ENCODE peak calls at places on chromosome X, in seven cellular contexts. G, E, D, S, V, U and Y are unnamed samples.

GRCh38 chrX:44935640-44936039 is 62.7 kb downstream of the KDM6A start:
- DNase-seq in G (no peak), E (no peak), D (no peak), S (no peak), V (no peak), U (no peak), Y (peak)

GRCh38 chrX:67317725-67318124 is 226.1 kb upstream of the AR start:
- DNase-seq in G (no peak), E (no peak), D (no peak), S (no peak), V (no peak), U (no peak), Y (no peak)

GRCh38 chrX:134670241-134670811 is 12.1 kb upstream of the PLAC1 start:
- DNase-seq in G (no peak), E (peak), D (no peak), S (no peak), V (no peak), U (peak), Y (peak)

GRCh38 chrX:26586570-26586969 is 370.6 kb downstream of the MAGEB5 start:
- DNase-seq in G (no peak), E (peak), D (no peak), S (no peak), V (no peak), U (no peak), Y (no peak)

GRCh38 chrX:80334583-80334982 is 85.7 kb upstream of the TENT5D start:
- DNase-seq in G (no peak), E (no peak), D (no peak), S (no peak), V (no peak), U (no peak), Y (no peak)

GRCh38 chrX:129769467-129770154 is 10.1 kb upstream of the SASH3 start:
- DNase-seq in G (no peak), E (no peak), D (no peak), S (no peak), V (no peak), U (no peak), Y (no peak)

GRCh38 chrX:42996861-42997260 is 218.9 kb upstream of the PPP1R2C start:
- DNase-seq in G (no peak), E (no peak), D (no peak), S (no peak), V (no peak), U (no peak), Y (no peak)

GRCh38 chrX:102976793-102977495 is 39.9 kb downstream of the RAB40AL start:
- DNase-seq in G (no peak), E (no peak), D (no peak), S (no peak), V (no peak), U (peak), Y (peak)

GRCh38 chrX:40245411-40246140 is 147.8 kb upstream of the BCOR start:
- DNase-seq in G (no peak), E (peak), D (peak), S (no peak), V (no peak), U (peak), Y (no peak)

GRCh38 chrX:9252182-9252581 is 212.7 kb upstream of the TBL1X start:
- DNase-seq in G (no peak), E (no peak), D (no peak), S (no peak), V (no peak), U (no peak), Y (no peak)

DNA sequence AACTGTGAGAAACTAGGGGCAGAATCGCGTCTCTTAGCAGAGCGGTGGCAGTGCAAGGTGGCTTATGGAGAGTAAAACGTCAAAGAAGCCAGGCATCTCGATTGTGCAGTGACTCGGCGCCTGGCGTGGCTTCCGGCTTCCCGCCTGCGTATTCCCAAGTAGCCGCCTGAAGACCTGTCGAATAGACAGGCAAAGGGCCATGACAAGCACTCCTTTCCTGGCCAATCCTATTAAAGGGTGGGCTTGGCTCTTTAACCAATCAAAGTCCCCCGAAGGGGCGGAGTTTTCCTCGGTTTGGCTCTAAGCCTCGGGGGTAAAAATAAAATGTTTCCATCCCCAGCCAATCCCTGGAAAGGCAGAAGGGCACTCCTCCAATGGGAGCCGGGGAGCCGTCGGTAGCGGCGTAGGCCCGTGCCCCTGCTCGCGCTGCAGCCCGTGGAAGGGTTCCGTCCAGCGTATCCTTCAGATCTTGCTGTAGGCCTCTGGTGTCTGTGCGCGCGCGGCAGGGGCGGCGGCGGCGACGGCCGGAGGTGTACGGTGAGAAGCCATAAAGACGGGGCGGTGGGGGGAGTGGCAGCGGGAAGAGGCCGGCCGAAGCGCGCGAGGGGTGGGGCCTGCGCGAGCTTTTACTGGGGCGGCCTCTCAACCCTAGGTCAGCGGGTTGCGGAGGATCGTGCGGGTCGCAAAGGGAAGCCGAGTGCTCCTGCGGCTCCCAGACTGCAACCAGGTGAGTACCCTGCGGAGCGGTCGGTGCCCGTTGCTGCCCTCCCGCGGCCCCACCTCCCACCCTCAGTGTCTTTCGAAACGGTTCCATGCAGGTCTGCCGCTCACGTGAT is at the start of gene KANTR:
- DNase-seq in G (peak), E (peak), D (peak), S (peak), V (peak), U (peak), Y (peak)
- TF ChIP-seq CTCF in G (no peak), E (no peak), D (no peak), S (no peak), V (no peak), U (no peak), Y (no peak)

DNA sequence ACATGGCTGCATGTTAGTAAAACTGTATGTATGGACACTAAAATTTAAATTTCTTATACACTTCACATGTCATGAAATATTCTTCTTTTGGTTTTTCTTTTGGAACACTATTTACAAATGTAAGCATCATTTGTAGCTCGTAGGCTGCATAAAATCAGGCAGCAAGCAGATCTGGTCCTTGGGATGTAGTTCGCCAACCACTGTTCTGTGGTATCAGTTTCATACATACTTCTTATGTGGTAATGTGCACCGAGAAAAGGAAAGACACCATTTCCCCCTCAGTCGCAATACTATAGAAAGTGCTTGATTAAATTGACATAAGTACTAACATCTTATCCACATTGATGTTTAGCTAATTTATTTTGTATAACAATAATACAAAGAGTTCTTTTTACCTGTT is 274.4 kb upstream of the VCX start:
- DNase-seq in G (no peak), E (no peak), D (no peak), S (no peak), V (no peak), U (no peak), Y (no peak)
- H3K27ac ChIP-seq in G (no peak), E (no peak), D (no peak), S (no peak), V (no peak), U (no peak), Y (no peak)

GRCh38 chrX:19019996-19020395 is 36.1 kb upstream of the PHKA2 start:
- DNase-seq in G (no peak), E (no peak), D (no peak), S (no peak), V (no peak), U (peak), Y (no peak)

GRCh38 chrX:19017271-19017670 is 33.4 kb upstream of the PHKA2 start:
- DNase-seq in G (no peak), E (no peak), D (peak), S (no peak), V (no peak), U (no peak), Y (peak)
- TF ChIP-seq CTCF in G (peak), E (peak), D (peak), S (no peak), V (peak), U (peak), Y (peak)

DNA sequence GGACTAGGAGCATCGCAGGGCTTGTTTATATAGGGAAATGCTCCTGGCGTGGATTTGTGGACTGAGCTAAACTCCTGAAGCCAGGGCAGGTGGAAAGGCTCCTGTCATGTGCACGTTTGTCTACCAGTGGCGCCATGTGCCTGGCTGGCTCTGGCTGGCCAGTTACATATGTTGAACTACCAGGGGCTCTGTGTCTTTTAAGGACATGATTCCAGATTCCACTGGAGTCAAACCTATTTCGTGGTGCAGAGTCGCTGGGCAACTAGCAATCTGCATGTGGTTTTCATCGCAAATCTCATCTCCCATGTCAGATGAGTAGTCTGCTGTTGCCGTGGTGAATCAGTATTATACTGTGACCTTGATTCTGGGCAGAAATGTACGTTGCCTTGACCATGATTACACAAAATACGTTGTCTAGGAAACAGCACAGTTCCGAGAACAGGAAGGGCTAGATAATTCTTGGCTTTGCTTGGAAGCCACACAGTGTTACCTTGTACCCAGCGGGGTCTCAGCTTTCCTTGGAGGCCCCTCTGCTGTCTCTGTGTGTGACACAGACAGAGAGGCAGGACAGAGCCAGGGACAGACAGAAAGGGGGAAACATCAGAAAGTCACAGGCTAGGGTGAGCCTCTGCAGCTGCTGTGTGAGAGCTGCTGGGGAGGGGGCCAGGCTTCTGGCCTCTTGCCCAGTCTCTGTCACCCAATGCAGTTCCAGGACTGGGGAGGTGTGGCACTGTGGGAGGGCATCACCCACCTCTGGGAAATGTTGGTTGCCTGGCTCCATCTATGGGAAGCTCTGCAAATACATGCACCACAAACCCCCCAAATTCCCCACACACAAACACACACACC is 19.2 kb downstream of the PNMA6E start:
- DNase-seq in G (no peak), E (no peak), D (peak), S (no peak), V (no peak), U (peak), Y (peak)
- H3K27ac ChIP-seq in G (no peak), E (peak), D (peak), S (no peak), V (no peak), U (peak), Y (peak)

DNA sequence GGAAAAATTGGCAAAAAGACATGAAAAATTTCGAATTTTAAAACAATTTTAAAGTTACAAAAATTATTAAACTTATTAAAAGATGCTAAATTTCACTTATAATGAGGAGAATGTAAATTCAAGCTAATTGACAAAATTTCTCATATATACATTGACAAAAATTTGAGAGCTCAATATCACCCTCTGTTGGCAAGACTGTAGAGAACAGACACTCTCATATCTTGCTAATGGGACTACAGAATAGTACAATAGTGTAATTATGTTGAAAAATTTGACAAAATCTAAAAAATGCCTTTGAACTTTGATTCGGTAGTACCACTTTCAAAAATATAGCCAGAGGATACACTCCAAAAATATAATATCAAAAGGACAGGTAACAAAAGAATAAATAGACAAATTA is 29.8 kb downstream of the DCAF8L2 start:
- DNase-seq in G (no peak), E (no peak), D (no peak), S (no peak), V (no peak), U (no peak), Y (no peak)
- TF ChIP-seq CTCF in G (no peak), E (no peak), D (peak), S (no peak), V (peak), U (peak), Y (peak)

GRCh38 chrX:110404376-110404775 is 45.7 kb downstream of the RTL9 start:
- DNase-seq in G (no peak), E (no peak), D (no peak), S (no peak), V (no peak), U (no peak), Y (no peak)
- H3K27ac ChIP-seq in G (no peak), E (no peak), D (no peak), S (no peak), V (no peak), U (peak), Y (no peak)

GRCh38 chrX:14801136-14801535 is 71.7 kb downstream of the FANCB start:
- DNase-seq in G (no peak), E (no peak), D (no peak), S (no peak), V (no peak), U (peak), Y (no peak)
- TF ChIP-seq CTCF in G (no peak), E (no peak), D (no peak), S (no peak), V (no peak), U (no peak), Y (no peak)

DNA sequence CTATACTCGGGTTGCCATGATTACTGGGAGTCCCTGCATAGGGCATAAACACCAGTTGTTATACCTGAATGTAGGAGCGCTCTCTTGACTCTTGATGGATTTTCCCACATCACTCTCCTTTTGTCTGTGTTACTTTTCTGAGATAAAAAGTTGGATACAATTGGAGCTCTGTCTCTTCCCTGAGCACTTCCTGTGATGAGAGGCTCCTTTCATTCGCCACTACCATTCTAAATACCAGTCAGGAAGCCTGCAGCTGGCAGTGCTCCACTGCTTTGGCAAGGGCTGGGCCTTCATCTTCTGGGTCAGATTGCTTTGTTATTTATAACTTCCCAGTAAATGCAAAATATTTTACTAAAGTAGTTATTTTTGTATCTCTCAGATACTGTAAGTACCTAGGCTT is 13.9 kb downstream of the TCEANC start:
- DNase-seq in G (no peak), E (peak), D (peak), S (no peak), V (peak), U (no peak), Y (no peak)
- H3K27ac ChIP-seq in G (no peak), E (no peak), D (no peak), S (no peak), V (peak), U (no peak), Y (no peak)

GRCh38 chrX:112512509-112512908 is 167.2 kb downstream of the LHFPL1 start:
- DNase-seq in G (no peak), E (no peak), D (no peak), S (no peak), V (no peak), U (no peak), Y (no peak)
- TF ChIP-seq CTCF in G (no peak), E (no peak), D (no peak), S (no peak), V (no peak), U (no peak), Y (no peak)